ENCODE peak calls at places on chromosomes 12 and 14, in ten cellular contexts. One of them, this sample, is unnamed.

GRCh38 chr14:44613061-44613712 is 106.1 kb upstream of the FSCB start:
- DNase-seq in GM04504: no peak
- DNase-seq in HuH-7.5: no peak
- DNase-seq in H7: no peak
- DNase-seq in stimulated activated CD4-positive, alpha-beta T cell treated with anti-CD3 and anti-CD28 coated beads, Interleukin-4, amount 100 ng/mL, for 24 hours: no peak
- DNase-seq in lung microvascular endothelial cell: no peak
- DNase-seq in Caki2: no peak
- DNase-seq in neuronal stem cell: no peak
- DNase-seq in activated CD4-positive, alpha-beta T cell treated with anti-CD3 and anti-CD28 coated beads, Interleukin-2, amount 10 ng/mL, durations not matched to agents 7 days and 5 days: no peak
- DNase-seq in activated CD4-positive, CD25-positive, alpha-beta regulatory T cell: no peak
- DNase-seq in this sample: no peak

GRCh38 chr12:56991319-56991906 is 14.9 kb downstream of the ZBTB39 start:
- DNase-seq in Caki2: no peak
- DNase-seq in lung microvascular endothelial cell: peak; percentile 23
- DNase-seq in activated CD4-positive, alpha-beta T cell treated with anti-CD3 and anti-CD28 coated beads, Interleukin-2, amount 10 ng/mL, durations not matched to agents 7 days and 5 days: no peak
- DNase-seq in H7: no peak
- DNase-seq in activated CD4-positive, CD25-positive, alpha-beta regulatory T cell: no peak
- DNase-seq in neuronal stem cell: no peak
- DNase-seq in GM04504: no peak
- DNase-seq in stimulated activated CD4-positive, alpha-beta T cell treated with anti-CD3 and anti-CD28 coated beads, Interleukin-4, amount 100 ng/mL, for 24 hours: no peak
- DNase-seq in HuH-7.5: no peak
- DNase-seq in this sample: no peak

GRCh38 chr14:99574099-99574880 is 29.7 kb downstream of the CCDC85C start:
- DNase-seq in activated CD4-positive, CD25-positive, alpha-beta regulatory T cell: no peak
- DNase-seq in GM04504: no peak
- DNase-seq in lung microvascular endothelial cell: no peak
- DNase-seq in HuH-7.5: peak; percentile 62
- DNase-seq in Caki2: peak; percentile 89
- DNase-seq in stimulated activated CD4-positive, alpha-beta T cell treated with anti-CD3 and anti-CD28 coated beads, Interleukin-4, amount 100 ng/mL, for 24 hours: no peak
- DNase-seq in H7: peak; percentile 87
- DNase-seq in neuronal stem cell: peak; percentile 45
- DNase-seq in activated CD4-positive, alpha-beta T cell treated with anti-CD3 and anti-CD28 coated beads, Interleukin-2, amount 10 ng/mL, durations not matched to agents 7 days and 5 days: no peak
- DNase-seq in this sample: peak; percentile 59

GRCh38 chr12:19965196-19966038 is 402.9 kb upstream of the PDE3A start:
- DNase-seq in Caki2: no peak
- DNase-seq in neuronal stem cell: no peak
- DNase-seq in activated CD4-positive, alpha-beta T cell treated with anti-CD3 and anti-CD28 coated beads, Interleukin-2, amount 10 ng/mL, durations not matched to agents 7 days and 5 days: no peak
- DNase-seq in activated CD4-positive, CD25-positive, alpha-beta regulatory T cell: no peak
- DNase-seq in stimulated activated CD4-positive, alpha-beta T cell treated with anti-CD3 and anti-CD28 coated beads, Interleukin-4, amount 100 ng/mL, for 24 hours: no peak
- DNase-seq in GM04504: no peak
- DNase-seq in H7: no peak
- DNase-seq in HuH-7.5: no peak
- DNase-seq in lung microvascular endothelial cell: no peak
- DNase-seq in this sample: no peak

GRCh38 chr14:88264116-88264515 is 59.0 kb downstream of the KCNK10 start:
- DNase-seq in activated CD4-positive, CD25-positive, alpha-beta regulatory T cell: no peak
- DNase-seq in H7: no peak
- DNase-seq in HuH-7.5: no peak
- DNase-seq in GM04504: no peak
- DNase-seq in neuronal stem cell: no peak
- DNase-seq in activated CD4-positive, alpha-beta T cell treated with anti-CD3 and anti-CD28 coated beads, Interleukin-2, amount 10 ng/mL, durations not matched to agents 7 days and 5 days: no peak
- DNase-seq in Caki2: no peak
- DNase-seq in stimulated activated CD4-positive, alpha-beta T cell treated with anti-CD3 and anti-CD28 coated beads, Interleukin-4, amount 100 ng/mL, for 24 hours: no peak
- DNase-seq in lung microvascular endothelial cell: no peak
- DNase-seq in this sample: no peak

GRCh38 chr12:106429636-106430035 is 72.1 kb downstream of the POLR3B start:
- DNase-seq in H7: no peak
- DNase-seq in lung microvascular endothelial cell: no peak
- DNase-seq in activated CD4-positive, alpha-beta T cell treated with anti-CD3 and anti-CD28 coated beads, Interleukin-2, amount 10 ng/mL, durations not matched to agents 7 days and 5 days: no peak
- DNase-seq in GM04504: no peak
- DNase-seq in neuronal stem cell: no peak
- DNase-seq in stimulated activated CD4-positive, alpha-beta T cell treated with anti-CD3 and anti-CD28 coated beads, Interleukin-4, amount 100 ng/mL, for 24 hours: no peak
- DNase-seq in Caki2: no peak
- DNase-seq in HuH-7.5: no peak
- DNase-seq in activated CD4-positive, CD25-positive, alpha-beta regulatory T cell: no peak
- DNase-seq in this sample: no peak

GRCh38 chr12:55736780-55737580 is 5.9 kb upstream of the GDF11 start:
- DNase-seq in neuronal stem cell: no peak
- DNase-seq in activated CD4-positive, CD25-positive, alpha-beta regulatory T cell: no peak
- DNase-seq in lung microvascular endothelial cell: peak; percentile 81
- DNase-seq in Caki2: peak; percentile 72
- DNase-seq in GM04504: no peak
- DNase-seq in H7: peak; percentile 87
- DNase-seq in activated CD4-positive, alpha-beta T cell treated with anti-CD3 and anti-CD28 coated beads, Interleukin-2, amount 10 ng/mL, durations not matched to agents 7 days and 5 days: peak; percentile 66
- DNase-seq in stimulated activated CD4-positive, alpha-beta T cell treated with anti-CD3 and anti-CD28 coated beads, Interleukin-4, amount 100 ng/mL, for 24 hours: peak; percentile 61
- DNase-seq in HuH-7.5: peak; percentile 80
- DNase-seq in this sample: no peak

GRCh38 chr12:75751769-75752471 is 240.5 kb upstream of the KRR1 start:
- DNase-seq in GM04504: no peak
- DNase-seq in activated CD4-positive, alpha-beta T cell treated with anti-CD3 and anti-CD28 coated beads, Interleukin-2, amount 10 ng/mL, durations not matched to agents 7 days and 5 days: no peak
- DNase-seq in HuH-7.5: no peak
- DNase-seq in H7: no peak
- DNase-seq in lung microvascular endothelial cell: no peak
- DNase-seq in Caki2: peak; percentile 24
- DNase-seq in stimulated activated CD4-positive, alpha-beta T cell treated with anti-CD3 and anti-CD28 coated beads, Interleukin-4, amount 100 ng/mL, for 24 hours: no peak
- DNase-seq in activated CD4-positive, CD25-positive, alpha-beta regulatory T cell: no peak
- DNase-seq in neuronal stem cell: no peak
- DNase-seq in this sample: no peak

GRCh38 chr12:26402648-26403047 is 207.3 kb downstream of the SSPN start:
- DNase-seq in neuronal stem cell: no peak
- DNase-seq in GM04504: no peak
- DNase-seq in lung microvascular endothelial cell: peak; percentile 10
- DNase-seq in stimulated activated CD4-positive, alpha-beta T cell treated with anti-CD3 and anti-CD28 coated beads, Interleukin-4, amount 100 ng/mL, for 24 hours: no peak
- DNase-seq in H7: peak; percentile 21
- DNase-seq in Caki2: peak; percentile 29
- DNase-seq in activated CD4-positive, CD25-positive, alpha-beta regulatory T cell: no peak
- DNase-seq in activated CD4-positive, alpha-beta T cell treated with anti-CD3 and anti-CD28 coated beads, Interleukin-2, amount 10 ng/mL, durations not matched to agents 7 days and 5 days: no peak
- DNase-seq in HuH-7.5: no peak
- DNase-seq in this sample: no peak

GRCh38 chr12:1864456-1864855 is 44.1 kb downstream of the LRTM2 start:
- DNase-seq in lung microvascular endothelial cell: no peak
- DNase-seq in neuronal stem cell: no peak
- DNase-seq in Caki2: no peak
- DNase-seq in H7: no peak
- DNase-seq in HuH-7.5: no peak
- DNase-seq in activated CD4-positive, CD25-positive, alpha-beta regulatory T cell: no peak
- DNase-seq in GM04504: no peak
- DNase-seq in activated CD4-positive, alpha-beta T cell treated with anti-CD3 and anti-CD28 coated beads, Interleukin-2, amount 10 ng/mL, durations not matched to agents 7 days and 5 days: no peak
- DNase-seq in stimulated activated CD4-positive, alpha-beta T cell treated with anti-CD3 and anti-CD28 coated beads, Interleukin-4, amount 100 ng/mL, for 24 hours: no peak
- DNase-seq in this sample: no peak

GRCh38 chr14:94114589-94115067 is 4.1 kb downstream of the IFI27 start:
- DNase-seq in stimulated activated CD4-positive, alpha-beta T cell treated with anti-CD3 and anti-CD28 coated beads, Interleukin-4, amount 100 ng/mL, for 24 hours: no peak
- DNase-seq in neuronal stem cell: no peak
- DNase-seq in HuH-7.5: no peak
- DNase-seq in activated CD4-positive, alpha-beta T cell treated with anti-CD3 and anti-CD28 coated beads, Interleukin-2, amount 10 ng/mL, durations not matched to agents 7 days and 5 days: no peak
- DNase-seq in lung microvascular endothelial cell: no peak
- DNase-seq in GM04504: no peak
- DNase-seq in activated CD4-positive, CD25-positive, alpha-beta regulatory T cell: no peak
- DNase-seq in H7: no peak
- DNase-seq in Caki2: no peak
- DNase-seq in this sample: no peak

GRCh38 chr12:86196465-86196864 is 59.7 kb downstream of the MGAT4C start:
- DNase-seq in HuH-7.5: no peak
- DNase-seq in Caki2: no peak
- DNase-seq in H7: no peak
- DNase-seq in lung microvascular endothelial cell: no peak
- DNase-seq in stimulated activated CD4-positive, alpha-beta T cell treated with anti-CD3 and anti-CD28 coated beads, Interleukin-4, amount 100 ng/mL, for 24 hours: no peak
- DNase-seq in neuronal stem cell: no peak
- DNase-seq in activated CD4-positive, CD25-positive, alpha-beta regulatory T cell: no peak
- DNase-seq in GM04504: no peak
- DNase-seq in activated CD4-positive, alpha-beta T cell treated with anti-CD3 and anti-CD28 coated beads, Interleukin-2, amount 10 ng/mL, durations not matched to agents 7 days and 5 days: no peak
- DNase-seq in this sample: no peak

GRCh38 chr14:24051789-24052655 is at the start of gene CARMIL3:
- DNase-seq in Caki2: peak; percentile 58
- DNase-seq in GM04504: no peak
- DNase-seq in HuH-7.5: peak; percentile 79
- DNase-seq in activated CD4-positive, CD25-positive, alpha-beta regulatory T cell: no peak
- DNase-seq in H7: peak; percentile 97
- DNase-seq in lung microvascular endothelial cell: peak; percentile 47
- DNase-seq in activated CD4-positive, alpha-beta T cell treated with anti-CD3 and anti-CD28 coated beads, Interleukin-2, amount 10 ng/mL, durations not matched to agents 7 days and 5 days: peak; percentile 63
- DNase-seq in stimulated activated CD4-positive, alpha-beta T cell treated with anti-CD3 and anti-CD28 coated beads, Interleukin-4, amount 100 ng/mL, for 24 hours: peak; percentile 56
- DNase-seq in neuronal stem cell: peak; percentile 69
- DNase-seq in this sample: peak; percentile 33

GRCh38 chr14:36807727-36808126 is 146.1 kb downstream of the PAX9 start:
- DNase-seq in GM04504: no peak
- DNase-seq in neuronal stem cell: no peak
- DNase-seq in activated CD4-positive, alpha-beta T cell treated with anti-CD3 and anti-CD28 coated beads, Interleukin-2, amount 10 ng/mL, durations not matched to agents 7 days and 5 days: no peak
- DNase-seq in Caki2: no peak
- DNase-seq in HuH-7.5: no peak
- DNase-seq in H7: no peak
- DNase-seq in activated CD4-positive, CD25-positive, alpha-beta regulatory T cell: no peak
- DNase-seq in stimulated activated CD4-positive, alpha-beta T cell treated with anti-CD3 and anti-CD28 coated beads, Interleukin-4, amount 100 ng/mL, for 24 hours: no peak
- DNase-seq in lung microvascular endothelial cell: no peak
- DNase-seq in this sample: no peak

GRCh38 chr12:3542911-3543310 is 51.9 kb downstream of the PRMT8 start:
- DNase-seq in activated CD4-positive, CD25-positive, alpha-beta regulatory T cell: no peak
- DNase-seq in lung microvascular endothelial cell: peak; percentile 29
- DNase-seq in stimulated activated CD4-positive, alpha-beta T cell treated with anti-CD3 and anti-CD28 coated beads, Interleukin-4, amount 100 ng/mL, for 24 hours: no peak
- DNase-seq in HuH-7.5: no peak
- DNase-seq in activated CD4-positive, alpha-beta T cell treated with anti-CD3 and anti-CD28 coated beads, Interleukin-2, amount 10 ng/mL, durations not matched to agents 7 days and 5 days: no peak
- DNase-seq in H7: no peak
- DNase-seq in neuronal stem cell: no peak
- DNase-seq in Caki2: no peak
- DNase-seq in GM04504: no peak
- DNase-seq in this sample: no peak

This sample was measured in T1000.